ENCODE peak calls at places on chromosomes 11 and 22, in eight cellular contexts. D, L, B, T, P, Q, R and Z are unnamed samples.
A peak's percentile ranks its signal among the peaks of the same experiment; 100 is the strongest.

GRCh38 chr11:61912991-61913698 is 4.2 kb downstream of the RAB3IL1 start:
- DNase-seq in D (no peak), L (no peak), B (no peak), T (no peak), P (no peak), Q (no peak), R (no peak), Z (no peak)

GRCh38 chr11:65867284-65868071 is 5.1 kb downstream of the EFEMP2 start:
- DNase-seq in D (peak; percentile 54), L (no peak), B (no peak), T (peak; percentile 63), P (no peak), Q (peak; percentile 56), R (peak; percentile 46), Z (no peak)

GRCh38 chr22:38403806-38404205 is 51.2 kb downstream of the KCNJ4 start:
- DNase-seq in D (no peak), L (no peak), B (no peak), T (no peak), P (no peak), Q (no peak), R (no peak), Z (no peak)

GRCh38 chr11:10492084-10492483 is 37.0 kb downstream of the AMPD3 start:
- DNase-seq in D (no peak), L (no peak), B (no peak), T (no peak), P (no peak), Q (peak; percentile 61), R (no peak), Z (no peak)

GRCh38 chr22:28899199-28899853 is 16.0 kb downstream of the ZNRF3 start:
- DNase-seq in D (no peak), L (no peak), B (no peak), T (no peak), P (no peak), Q (no peak), R (peak; percentile 4), Z (no peak)

GRCh38 chr22:30178180-30179126 is 68.1 kb downstream of the LIF start:
- DNase-seq in D (no peak), L (no peak), B (no peak), T (peak; percentile 19), P (no peak), Q (no peak), R (no peak), Z (no peak)

GRCh38 chr11:68146704-68147474 is 25.7 kb upstream of the CHKA start:
- DNase-seq in D (no peak), L (no peak), B (no peak), T (no peak), P (no peak), Q (peak; percentile 64), R (peak; percentile 65), Z (peak; percentile 98)

GRCh38 chr22:46004105-46004866 is 27.3 kb upstream of the WNT7B start:
- DNase-seq in D (no peak), L (no peak), B (no peak), T (no peak), P (no peak), Q (no peak), R (no peak), Z (no peak)

GRCh38 chr11:31641477-31642062 is 132.0 kb downstream of the ELP4 start:
- DNase-seq in D (no peak), L (no peak), B (no peak), T (peak; percentile 74), P (no peak), Q (peak; percentile 51), R (peak; percentile 70), Z (peak; percentile 70)

GRCh38 chr11:37786214-37786755 is 1188.2 kb upstream of the RAG2 start:
- DNase-seq in D (no peak), L (no peak), B (no peak), T (no peak), P (no peak), Q (peak; percentile 79), R (no peak), Z (no peak)

GRCh38 chr11:64251986-64252837 is 882 bp downstream of the PLCB3 start:
- DNase-seq in D (peak; percentile 44), L (no peak), B (no peak), T (peak; percentile 52), P (no peak), Q (peak; percentile 80), R (peak; percentile 5), Z (peak; percentile 64)

GRCh38 chr22:38943882-38944281 is 13.5 kb upstream of the APOBEC3A start:
- DNase-seq in D (no peak), L (no peak), B (no peak), T (no peak), P (no peak), Q (no peak), R (no peak), Z (no peak)

GRCh38 chr22:26679003-26679629 is 21.7 kb downstream of the MIAT start:
- DNase-seq in D (peak; percentile 84), L (peak; percentile 83), B (peak; percentile 54), T (peak; percentile 84), P (peak; percentile 61), Q (peak; percentile 87), R (peak; percentile 46), Z (peak; percentile 60)

GRCh38 chr11:134476435-134477021 is 64.5 kb upstream of the B3GAT1 start:
- DNase-seq in D (no peak), L (no peak), B (no peak), T (peak; percentile 87), P (no peak), Q (peak; percentile 7), R (no peak), Z (no peak)

GRCh38 chr11:130473056-130473794 is 24.8 kb downstream of the ADAMTS15 start:
- DNase-seq in D (no peak), L (peak; percentile 46), B (no peak), T (no peak), P (no peak), Q (no peak), R (no peak), Z (no peak)

GRCh38 chr22:30920407-30920806 is 48.2 kb downstream of the MORC2 start:
- DNase-seq in D (peak; percentile 84), L (peak; percentile 83), B (peak; percentile 65), T (peak; percentile 85), P (peak; percentile 68), Q (peak; percentile 87), R (peak; percentile 51), Z (peak; percentile 53)

GRCh38 chr11:9820260-9820659 is 156.4 kb downstream of the SWAP70 start:
- DNase-seq in D (no peak), L (peak; percentile 62), B (no peak), T (no peak), P (no peak), Q (no peak), R (no peak), Z (no peak)

GRCh38 chr22:36155702-36156101 is 4.9 kb downstream of the APOL3 start:
- DNase-seq in D (no peak), L (peak; percentile 88), B (no peak), T (no peak), P (no peak), Q (peak; percentile 69), R (no peak), Z (no peak)

GRCh38 chr11:106614280-106614679 is 404.0 kb downstream of the GUCY1A2 start:
- DNase-seq in D (no peak), L (no peak), B (no peak), T (no peak), P (no peak), Q (no peak), R (no peak), Z (no peak)

GRCh38 chr11:21814169-21814568 is 378.7 kb upstream of the ANO5 start:
- DNase-seq in D (no peak), L (no peak), B (no peak), T (no peak), P (no peak), Q (no peak), R (no peak), Z (peak; percentile 67)

GRCh38 chr11:129455756-129456436 is 80.2 kb downstream of the BARX2 start:
- DNase-seq in D (no peak), L (no peak), B (no peak), T (no peak), P (no peak), Q (no peak), R (no peak), Z (no peak)

GRCh38 chr11:43833657-43834073 is 47.0 kb upstream of the ALKBH3 start:
- DNase-seq in D (no peak), L (no peak), B (no peak), T (no peak), P (no peak), Q (peak; percentile 57), R (peak; percentile 55), Z (peak; percentile 48)

GRCh38 chr11:43392713-43393112 is 34.0 kb downstream of the TTC17 start:
- DNase-seq in D (no peak), L (no peak), B (no peak), T (no peak), P (no peak), Q (no peak), R (no peak), Z (no peak)

GRCh38 chr11:119942021-119942420 is 195.9 kb downstream of the TRIM29 start:
- DNase-seq in D (no peak), L (no peak), B (no peak), T (no peak), P (no peak), Q (no peak), R (no peak), Z (no peak)

GRCh38 chr11:126432525-126432924 is 77.0 kb downstream of the ST3GAL4 start:
- DNase-seq in D (no peak), L (no peak), B (no peak), T (no peak), P (no peak), Q (no peak), R (no peak), Z (no peak)

GRCh38 chr22:45997077-45997774 is 20.3 kb upstream of the WNT7B start:
- DNase-seq in D (no peak), L (peak; percentile 95), B (peak; percentile 71), T (peak; percentile 62), P (peak; percentile 69), Q (peak; percentile 99), R (peak; percentile 52), Z (peak; percentile 43)

GRCh38 chr22:19764636-19765476 is 4.3 kb downstream of the TBX1 start:
- DNase-seq in D (no peak), L (no peak), B (no peak), T (peak; percentile 41), P (no peak), Q (no peak), R (no peak), Z (no peak)

GRCh38 chr11:3723014-3723708 is 52.0 kb upstream of the CHRNA10 start:
- DNase-seq in D (no peak), L (no peak), B (peak; percentile 3), T (no peak), P (no peak), Q (peak; percentile 96), R (no peak), Z (no peak)

GRCh38 chr11:132718711-132719641 is 813.3 kb downstream of the OPCML start:
- DNase-seq in D (no peak), L (no peak), B (no peak), T (no peak), P (no peak), Q (peak; percentile 14), R (no peak), Z (no peak)

GRCh38 chr22:46858181-46858771 is 95.8 kb downstream of the TBC1D22A start:
- DNase-seq in D (no peak), L (no peak), B (no peak), T (no peak), P (no peak), Q (no peak), R (no peak), Z (no peak)

GRCh38 chr22:29073618-29074275 is 912 bp downstream of the KREMEN1 start:
- DNase-seq in D (no peak), L (no peak), B (no peak), T (peak; percentile 83), P (no peak), Q (peak; percentile 80), R (no peak), Z (peak; percentile 52)

GRCh38 chr22:19715286-19715939 is 1.1 kb downstream of the SEPTIN5 start:
- DNase-seq in D (no peak), L (no peak), B (no peak), T (no peak), P (no peak), Q (no peak), R (no peak), Z (no peak)

GRCh38 chr22:27438271-27438980 is 363.1 kb downstream of the MN1 start:
- DNase-seq in D (no peak), L (no peak), B (no peak), T (peak; percentile 92), P (no peak), Q (peak; percentile 68), R (peak; percentile 68), Z (peak; percentile 0)

GRCh38 chr22:20146777-20147176 is 4.1 kb downstream of the CCDC188 start:
- DNase-seq in D (no peak), L (no peak), B (no peak), T (no peak), P (peak; percentile 63), Q (no peak), R (no peak), Z (no peak)